ENCODE peak calls at places on chromosomes 13 and 19, in four cellular contexts. One of them, this sample, is unnamed.

GRCh38 chr19:14167594-14168138 is 31.3 kb upstream of the ASF1B start:
- DNase-seq in SK-N-SH: peak
- DNase-seq in GM12878: no peak
- DNase-seq in A549: no peak
- DNase-seq in this sample: no peak

GRCh38 chr13:74132152-74132767 is 1.9 kb downstream of the KLF12 start:
- DNase-seq in SK-N-SH: no peak
- DNase-seq in GM12878: no peak
- DNase-seq in A549: no peak
- DNase-seq in this sample: peak

GRCh38 chr13:19597523-19597922 is 35.9 kb upstream of the MPHOSPH8 start:
- DNase-seq in GM12878: no peak
- DNase-seq in SK-N-SH: no peak
- DNase-seq in A549: peak
- DNase-seq in this sample: peak

GRCh38 chr13:111626371-111627305 is 306.2 kb downstream of the TEX29 start:
- DNase-seq in SK-N-SH: no peak
- DNase-seq in A549: no peak
- DNase-seq in GM12878: no peak
- DNase-seq in this sample: no peak

GRCh38 chr19:10762656-10763055 is 44.8 kb downstream of the DNM2 start:
- DNase-seq in SK-N-SH: no peak
- DNase-seq in A549: peak
- DNase-seq in GM12878: no peak
- DNase-seq in this sample: no peak

GRCh38 chr13:102400619-102401125 is 1.2 kb downstream of the FGF14 start:
- DNase-seq in SK-N-SH: peak
- DNase-seq in GM12878: no peak
- DNase-seq in A549: no peak
- DNase-seq in this sample: no peak

GRCh38 chr13:100625447-100625846 is 36.9 kb upstream of the GGACT start:
- DNase-seq in A549: no peak
- DNase-seq in GM12878: no peak
- DNase-seq in SK-N-SH: no peak
- DNase-seq in this sample: no peak

GRCh38 chr13:105519766-105520165 is 1015.7 kb downstream of the EFNB2 start:
- DNase-seq in SK-N-SH: no peak
- DNase-seq in A549: no peak
- DNase-seq in GM12878: no peak
- DNase-seq in this sample: no peak

GRCh38 chr19:18969953-18970659 is 29.1 kb upstream of the HOMER3 start:
- DNase-seq in GM12878: no peak
- DNase-seq in SK-N-SH: no peak
- DNase-seq in A549: peak
- DNase-seq in this sample: no peak

GRCh38 chr19:29429581-29429980 is 96.2 kb upstream of the VSTM2B start:
- DNase-seq in A549: no peak
- DNase-seq in GM12878: no peak
- DNase-seq in SK-N-SH: no peak
- DNase-seq in this sample: no peak

GRCh38 chr19:49338023-49338677 is 2.9 kb downstream of the CD37 start:
- DNase-seq in GM12878: no peak
- DNase-seq in SK-N-SH: no peak
- DNase-seq in A549: no peak
- DNase-seq in this sample: no peak

GRCh38 chr19:49339364-49340068 is 4.3 kb downstream of the CD37 start:
- DNase-seq in SK-N-SH: peak
- DNase-seq in GM12878: no peak
- DNase-seq in A549: no peak
- DNase-seq in this sample: peak

GRCh38 chr19:49337267-49338022 is 2.2 kb downstream of the CD37 start:
- DNase-seq in GM12878: no peak
- DNase-seq in A549: no peak
- DNase-seq in SK-N-SH: no peak
- DNase-seq in this sample: no peak

GRCh38 chr19:49340069-49340864 is 5.1 kb downstream of the CD37 start:
- DNase-seq in GM12878: peak
- DNase-seq in A549: no peak
- DNase-seq in SK-N-SH: no peak
- DNase-seq in this sample: no peak

DNA sequence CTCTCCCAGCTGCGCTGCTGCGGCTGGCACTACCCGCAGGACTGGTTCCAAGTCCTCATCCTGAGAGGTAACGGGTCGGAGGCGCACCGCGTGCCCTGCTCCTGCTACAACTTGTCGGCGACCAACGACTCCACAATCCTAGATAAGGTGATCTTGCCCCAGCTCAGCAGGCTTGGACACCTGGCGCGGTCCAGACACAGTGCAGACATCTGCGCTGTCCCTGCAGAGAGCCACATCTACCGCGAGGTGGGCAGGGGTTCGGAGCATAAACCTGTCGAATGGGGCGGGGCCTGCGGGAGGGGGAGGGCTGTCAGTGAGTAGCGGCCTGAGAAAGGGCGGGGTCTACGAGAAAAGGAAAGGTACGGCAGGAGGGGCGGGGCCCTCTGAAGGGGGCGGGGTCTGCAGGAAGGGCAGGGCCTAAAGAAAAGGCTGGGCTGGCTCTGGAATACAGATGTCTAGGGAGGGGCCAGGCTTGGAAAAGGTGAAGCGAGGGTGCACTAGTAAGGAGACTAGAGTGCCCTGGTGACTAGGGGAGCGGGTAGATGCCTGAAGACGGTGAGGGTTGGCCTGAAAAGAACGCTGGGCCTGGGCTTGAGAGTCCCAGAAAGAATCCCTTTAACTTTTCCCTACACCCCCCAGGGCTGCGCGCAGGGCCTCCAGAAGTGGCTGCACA is 3.6 kb downstream of the CD37 start:
- DNase-seq in GM12878: no peak
- DNase-seq in SK-N-SH: peak
- DNase-seq in A549: peak
- DNase-seq in this sample: no peak
- TF ChIP-seq RCOR1 in GM12878: no peak
- TF ChIP-seq RCOR1 in SK-N-SH: no peak
- TF ChIP-seq RCOR1 in A549: no peak
- TF ChIP-seq RCOR1 in this sample: no peak

GRCh38 chr19:16419671-16420394 is 51.9 kb downstream of the EPS15L1 start:
- DNase-seq in A549: no peak
- DNase-seq in SK-N-SH: no peak
- DNase-seq in GM12878: no peak
- DNase-seq in this sample: no peak

GRCh38 chr19:16417660-16418596 is 53.8 kb downstream of the EPS15L1 start:
- DNase-seq in GM12878: no peak
- DNase-seq in A549: peak
- DNase-seq in SK-N-SH: peak
- DNase-seq in this sample: peak

GRCh38 chr19:16418597-16418962 is 53.2 kb downstream of the EPS15L1 start:
- DNase-seq in A549: no peak
- DNase-seq in GM12878: no peak
- DNase-seq in SK-N-SH: no peak
- DNase-seq in this sample: no peak

GRCh38 chr19:16421982-16422381 is 49.8 kb downstream of the EPS15L1 start:
- DNase-seq in SK-N-SH: no peak
- DNase-seq in A549: no peak
- DNase-seq in GM12878: no peak
- DNase-seq in this sample: no peak

GRCh38 chr19:16420781-16421386 is 50.9 kb downstream of the EPS15L1 start:
- DNase-seq in A549: no peak
- DNase-seq in GM12878: no peak
- DNase-seq in SK-N-SH: peak
- DNase-seq in this sample: no peak
- TF ChIP-seq RCOR1 in A549: no peak
- TF ChIP-seq RCOR1 in GM12878: no peak
- TF ChIP-seq RCOR1 in SK-N-SH: peak
- TF ChIP-seq RCOR1 in this sample: no peak

GRCh38 chr19:6233051-6233826 is 46.5 kb downstream of the MLLT1 start:
- DNase-seq in SK-N-SH: no peak
- DNase-seq in GM12878: no peak
- DNase-seq in A549: no peak
- DNase-seq in this sample: peak

GRCh38 chr19:6232567-6232966 is 47.2 kb downstream of the MLLT1 start:
- DNase-seq in SK-N-SH: no peak
- DNase-seq in A549: no peak
- DNase-seq in GM12878: no peak
- DNase-seq in this sample: peak

GRCh38 chr19:6235031-6235951 is 44.5 kb downstream of the MLLT1 start:
- DNase-seq in GM12878: no peak
- DNase-seq in SK-N-SH: peak
- DNase-seq in A549: no peak
- DNase-seq in this sample: no peak

GRCh38 chr19:6234527-6234926 is 45.2 kb downstream of the MLLT1 start:
- DNase-seq in A549: no peak
- DNase-seq in GM12878: no peak
- DNase-seq in SK-N-SH: peak
- DNase-seq in this sample: peak

GRCh38 chr19:6233827-6234511 is 45.8 kb downstream of the MLLT1 start:
- DNase-seq in A549: no peak
- DNase-seq in GM12878: no peak
- DNase-seq in SK-N-SH: peak
- DNase-seq in this sample: no peak
- TF ChIP-seq RCOR1 in A549: no peak
- TF ChIP-seq RCOR1 in GM12878: no peak
- TF ChIP-seq RCOR1 in SK-N-SH: no peak
- TF ChIP-seq RCOR1 in this sample: no peak

GRCh38 chr19:38547446-38547845 is 70.3 kb downstream of the MAP4K1 start:
- DNase-seq in A549: no peak
- DNase-seq in SK-N-SH: no peak
- DNase-seq in GM12878: peak
- DNase-seq in this sample: no peak
- TF ChIP-seq RCOR1 in A549: no peak
- TF ChIP-seq RCOR1 in SK-N-SH: no peak
- TF ChIP-seq RCOR1 in GM12878: no peak
- TF ChIP-seq RCOR1 in this sample: no peak

This sample was measured in IMR-90.